ENCODE peak calls at places on chromosome 11, in seven cellular contexts. L, C, W, Q, F, J and S are unnamed samples.

GRCh38 chr11:67437082-67437821 is at the start of gene PTPRCAP:
- DNase-seq in J (peak), W (no peak), F (peak), L (no peak), Q (no peak), C (peak), S (no peak)

GRCh38 chr11:33325456-33325855 is 68.3 kb downstream of the HIPK3 start:
- DNase-seq in W (no peak), L (no peak), C (no peak), J (no peak), Q (no peak), F (no peak), S (no peak)

GRCh38 chr11:73390601-73391565 is 14.7 kb downstream of the RELT start:
- DNase-seq in F (no peak), C (no peak), W (no peak), Q (no peak), L (no peak), J (no peak), S (no peak)

GRCh38 chr11:96779030-96779429 is 389.2 kb downstream of the JRKL start:
- DNase-seq in F (no peak), J (no peak), C (no peak), L (no peak), W (no peak), Q (no peak), S (no peak)

GRCh38 chr11:31817054-31817620 is 6.0 kb upstream of the PAX6 start:
- DNase-seq in Q (peak), F (no peak), C (peak), L (peak), J (no peak), W (no peak), S (no peak)

GRCh38 chr11:132639986-132640385 is 892.3 kb downstream of the OPCML start:
- DNase-seq in J (no peak), L (no peak), F (no peak), Q (no peak), W (no peak), C (no peak), S (no peak)

GRCh38 chr11:78420796-78421209 is 3.2 kb upstream of the GAB2 start:
- DNase-seq in L (no peak), J (no peak), F (peak), C (no peak), Q (no peak), W (peak), S (peak)

GRCh38 chr11:66889974-66890373 is 33.1 kb downstream of the LRFN4 start:
- DNase-seq in W (no peak), C (no peak), F (peak), L (peak), J (no peak), Q (no peak), S (no peak)

GRCh38 chr11:12075291-12075690 is 35.1 kb upstream of the MICAL2 start:
- DNase-seq in J (no peak), W (no peak), C (no peak), F (no peak), L (no peak), Q (no peak), S (no peak)

GRCh38 chr11:33182246-33182878 is 21.1 kb upstream of the CSTF3 start:
- DNase-seq in F (no peak), J (no peak), W (no peak), L (no peak), Q (no peak), C (no peak), S (no peak)

GRCh38 chr11:100972046-100972445 is 157.6 kb downstream of the PGR start:
- DNase-seq in Q (no peak), F (no peak), C (no peak), J (no peak), W (no peak), L (no peak), S (no peak)

GRCh38 chr11:17760102-17761029 is 25.8 kb downstream of the KCNC1 start:
- DNase-seq in J (no peak), W (peak), L (peak), C (peak), F (peak), Q (peak), S (peak)

GRCh38 chr11:103959279-103959930 is 77.0 kb upstream of the DDI1 start:
- DNase-seq in Q (no peak), C (no peak), F (peak), W (no peak), L (no peak), J (no peak), S (no peak)

GRCh38 chr11:116194156-116194904 is 578.5 kb downstream of the BUD13 start:
- DNase-seq in Q (no peak), L (no peak), J (no peak), W (no peak), C (no peak), F (no peak), S (no peak)

GRCh38 chr11:113001709-113002108 is 40.5 kb downstream of the NCAM1 start:
- DNase-seq in C (no peak), L (no peak), F (no peak), W (no peak), J (no peak), Q (peak), S (no peak)

GRCh38 chr11:129408865-129409444 is 33.3 kb downstream of the BARX2 start:
- DNase-seq in L (no peak), W (no peak), F (no peak), Q (no peak), J (no peak), C (no peak), S (no peak)

GRCh38 chr11:34624069-34624468 is 3.2 kb downstream of the EHF start:
- DNase-seq in L (no peak), W (no peak), C (no peak), J (no peak), F (no peak), Q (no peak), S (no peak)

GRCh38 chr11:128670631-128671030 is 23.2 kb upstream of the FLI1 start:
- DNase-seq in C (no peak), W (no peak), L (no peak), F (no peak), J (no peak), Q (no peak), S (no peak)

GRCh38 chr11:20022363-20023081 is 137.8 kb downstream of the DBX1 start:
- DNase-seq in C (peak), Q (no peak), W (no peak), F (peak), L (peak), J (no peak), S (peak)

GRCh38 chr11:93905384-93905783 is 55.0 kb upstream of the VSTM5 start:
- DNase-seq in W (peak), F (peak), Q (no peak), J (no peak), L (no peak), C (no peak), S (no peak)

GRCh38 chr11:62402226-62402625 is 16.6 kb upstream of the SCGB1A1 start:
- DNase-seq in J (no peak), Q (no peak), C (no peak), W (no peak), L (no peak), F (no peak), S (no peak)

GRCh38 chr11:27285761-27286160 is 77.3 kb downstream of the CCDC34 start:
- DNase-seq in L (no peak), C (no peak), Q (no peak), J (no peak), F (no peak), W (no peak), S (no peak)

GRCh38 chr11:73983764-73984543 is 1.3 kb upstream of the UCP2 start:
- DNase-seq in W (no peak), L (no peak), J (no peak), Q (no peak), C (no peak), F (no peak), S (peak)

GRCh38 chr11:117743121-117743815 is 53.7 kb downstream of the DSCAML1 start:
- DNase-seq in F (no peak), W (no peak), J (no peak), Q (peak), C (no peak), L (no peak), S (no peak)

GRCh38 chr11:125072961-125073590 is 10.0 kb downstream of the SLC37A2 start:
- DNase-seq in F (no peak), W (no peak), J (no peak), C (no peak), L (no peak), Q (no peak), S (no peak)

GRCh38 chr11:35190804-35191348 is 51.9 kb downstream of the CD44 start:
- DNase-seq in Q (no peak), F (peak), L (no peak), J (no peak), C (no peak), W (no peak), S (no peak)

GRCh38 chr11:34356918-34357645 is 728 bp downstream of the ABTB2 start:
- DNase-seq in F (peak), L (peak), C (peak), J (no peak), Q (peak), W (no peak), S (no peak)

GRCh38 chr11:90630176-90630575 is 407.3 kb upstream of the CHORDC1 start:
- DNase-seq in C (no peak), W (no peak), Q (no peak), F (no peak), J (no peak), L (no peak), S (no peak)

GRCh38 chr11:120532511-120533196 is 21.1 kb downstream of the GRIK4 start:
- DNase-seq in W (no peak), L (peak), J (no peak), Q (no peak), C (no peak), F (peak), S (no peak)

GRCh38 chr11:118834428-118835028 is 43.6 kb upstream of the DDX6 start:
- DNase-seq in J (no peak), L (no peak), W (no peak), Q (no peak), C (no peak), F (peak), S (no peak)

GRCh38 chr11:78270993-78271392 is 82.3 kb downstream of the USP35 start:
- DNase-seq in F (no peak), W (no peak), Q (no peak), C (no peak), L (no peak), J (no peak), S (no peak)

GRCh38 chr11:58192229-58192628 is 3.4 kb downstream of the OR9Q2 start:
- DNase-seq in W (no peak), F (no peak), L (no peak), J (no peak), Q (no peak), C (no peak), S (no peak)

GRCh38 chr11:1826552-1827094 is 8.2 kb upstream of the SYT8 start:
- DNase-seq in W (peak), C (peak), J (no peak), Q (no peak), L (no peak), F (peak), S (no peak)

GRCh38 chr11:109994896-109995295 is 98.3 kb upstream of the ZC3H12C start:
- DNase-seq in W (no peak), Q (no peak), L (peak), F (peak), C (peak), J (no peak), S (no peak)

GRCh38 chr11:66743271-66743968 is 14.4 kb upstream of the SPTBN2 start:
- DNase-seq in F (no peak), W (no peak), C (peak), Q (no peak), J (no peak), L (peak), S (no peak)

GRCh38 chr11:91261513-91261912 is 963.1 kb upstream of the FAT3 start:
- DNase-seq in L (peak), F (no peak), C (peak), Q (no peak), J (no peak), W (no peak), S (no peak)